ENCODE peak calls at places on chromosomes 7 and 10, in four cellular contexts. P, G, W and N are unnamed samples.

GRCh38 chr10:90602815-90603600 is 254.8 kb downstream of the HTR7 start:
- DNase-seq in P (no peak), G (no peak), W (no peak), N (peak; percentile 25)

GRCh38 chr7:148567524-148567923 is 23.0 kb upstream of the C7orf33 start:
- DNase-seq in P (no peak), G (no peak), W (no peak), N (peak; percentile 59)

GRCh38 chr7:140655511-140656408 is 15.1 kb upstream of the DENND2A start:
- DNase-seq in P (no peak), G (no peak), W (no peak), N (no peak)

GRCh38 chr7:156640949-156641485 is 443 bp downstream of the RNF32 start:
- DNase-seq in P (peak; percentile 57), G (no peak), W (no peak), N (peak; percentile 62)

GRCh38 chr7:47191876-47192291 is 390.0 kb downstream of the TNS3 start:
- DNase-seq in P (no peak), G (no peak), W (no peak), N (no peak)

GRCh38 chr10:96073722-96074121 is 30.3 kb downstream of the CCNJ start:
- DNase-seq in P (peak; percentile 85), G (no peak), W (no peak), N (no peak)

GRCh38 chr7:291302-292092 is 1.5 kb downstream of the FOXL3 start:
- DNase-seq in P (no peak), G (no peak), W (no peak), N (no peak)

GRCh38 chr7:43756368-43757072 is 2.0 kb upstream of the BLVRA start:
- DNase-seq in P (peak; percentile 85), G (no peak), W (no peak), N (no peak)

GRCh38 chr7:322111-322671 is 32.2 kb downstream of the FOXL3 start:
- DNase-seq in P (peak; percentile 3), G (peak; percentile 99), W (peak; percentile 85), N (peak; percentile 52)

GRCh38 chr10:72673280-72673679 is 18.7 kb upstream of the MCU start:
- DNase-seq in P (no peak), G (no peak), W (no peak), N (no peak)

GRCh38 chr7:51175316-51175991 is 141.2 kb downstream of the COBL start:
- DNase-seq in P (no peak), G (no peak), W (peak; percentile 67), N (peak; percentile 57)
- H3K4me2 ChIP-seq in P (no peak overlapping the region), G (peak overlapping the region; percentile 66), W (peak overlapping the region; percentile 38), N (no peak overlapping the region)

GRCh38 chr7:130337410-130337971 is 7.1 kb upstream of the CPA5 start:
- DNase-seq in P (no peak), G (no peak), W (no peak), N (peak; percentile 37)
- H2AK5ac ChIP-seq in P (no peak overlapping the region), G (peak overlapping the region; percentile 33), W (no peak overlapping the region), N (no peak overlapping the region)

DNA sequence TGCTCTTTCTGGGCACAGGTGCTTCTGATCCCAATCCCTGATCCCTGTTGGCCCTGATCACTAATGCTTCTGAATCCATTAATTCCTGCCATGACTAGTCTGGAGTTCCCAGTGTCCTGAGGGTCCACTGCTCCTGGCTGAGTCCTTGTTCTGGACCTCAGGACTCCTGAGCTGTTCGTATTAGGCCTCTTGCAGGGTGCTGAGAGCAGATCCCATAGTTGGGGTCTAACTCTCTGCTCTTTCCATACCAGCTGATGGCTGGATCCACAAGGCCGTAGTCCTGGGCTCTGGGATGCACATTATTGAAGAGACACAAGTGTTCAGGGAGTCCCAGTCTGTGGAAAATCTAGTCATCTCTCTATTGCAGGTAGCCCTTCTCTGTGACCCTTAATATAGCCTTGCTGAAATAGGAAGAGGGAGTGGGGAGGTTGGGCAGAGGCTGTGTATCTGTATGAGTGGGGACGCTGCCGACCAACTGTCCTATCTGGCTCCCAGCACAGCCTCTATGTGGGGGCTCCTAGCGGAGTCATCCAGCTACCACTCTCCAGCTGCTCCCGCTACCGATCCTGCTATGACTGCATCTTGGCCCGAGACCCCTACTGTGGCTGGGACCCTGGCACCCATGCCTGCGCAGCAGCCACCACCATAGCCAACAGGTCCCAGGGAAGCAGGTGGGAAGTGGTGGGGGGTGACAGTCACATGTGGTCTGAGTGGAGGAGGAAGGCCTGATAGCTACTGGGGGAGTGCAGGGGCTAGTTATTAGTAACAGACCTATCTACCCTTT is 6.8 kb downstream of the MRPL43 start:
- DNase-seq in P (no peak), G (peak; percentile 22), W (no peak), N (no peak)
- H4K5ac ChIP-seq in P (no peak overlapping the region), G (no peak overlapping the region), W (no peak overlapping the region), N (no peak overlapping the region)

GRCh38 chr10:57996536-57996935 is 271.2 kb downstream of the IPMK start:
- DNase-seq in P (no peak), G (no peak), W (no peak), N (no peak)

GRCh38 chr10:57992321-57993077 is 275.2 kb downstream of the IPMK start:
- DNase-seq in P (peak; percentile 19), G (no peak), W (no peak), N (peak; percentile 50)

GRCh38 chr10:57988964-57989363 is 278.7 kb downstream of the IPMK start:
- DNase-seq in P (no peak), G (no peak), W (no peak), N (no peak)

GRCh38 chr10:57993302-57993701 is 274.4 kb downstream of the IPMK start:
- DNase-seq in P (no peak), G (no peak), W (no peak), N (peak; percentile 14)
- H3K4me2 ChIP-seq in P (no peak overlapping the region), G (no peak overlapping the region), W (no peak overlapping the region), N (no peak overlapping the region)

GRCh38 chr10:97425964-97426775 is at the start of gene PGAM1:
- DNase-seq in P (peak; percentile 95), G (peak; percentile 96), W (peak; percentile 97), N (peak; percentile 97)
- H2AK5ac ChIP-seq in P (peak within 1 kb of the TSS; percentile 91), G (peak within 1 kb of the TSS; percentile 91), W (no peak within 1 kb of the TSS), N (peak within 1 kb of the TSS; percentile 92)

DNA sequence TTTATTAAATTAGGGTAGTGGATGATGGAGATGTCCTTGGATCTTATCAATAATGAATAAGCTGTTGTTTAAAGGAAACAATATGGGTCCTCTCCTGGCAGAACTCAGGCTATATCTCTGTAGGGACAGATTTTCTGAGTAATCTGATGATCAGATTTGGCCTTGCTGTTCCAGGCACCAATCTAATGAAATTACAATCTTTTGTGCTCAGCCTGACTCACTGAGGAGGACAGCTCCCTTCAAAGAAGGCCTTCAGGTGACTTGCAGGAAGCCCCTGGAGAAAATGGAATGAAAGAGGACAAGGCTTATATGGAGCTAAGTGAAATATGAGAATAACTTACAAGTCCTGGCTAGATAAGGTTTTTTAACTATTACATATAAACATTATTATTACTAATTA is 486.4 kb upstream of the SORCS1 start:
- DNase-seq in P (no peak), G (no peak), W (no peak), N (no peak)
- H4K5ac ChIP-seq in P (no peak overlapping the region), G (no peak overlapping the region), W (no peak overlapping the region), N (no peak overlapping the region)

GRCh38 chr7:121544199-121544598 is 148.1 kb upstream of the FAM3C start:
- DNase-seq in P (no peak), G (no peak), W (no peak), N (no peak)
- H3K4me2 ChIP-seq in P (no peak overlapping the region), G (no peak overlapping the region), W (no peak overlapping the region), N (no peak overlapping the region)

GRCh38 chr10:103492655-103493261 is 747 bp upstream of the NEURL1 start:
- DNase-seq in P (no peak), G (no peak), W (no peak), N (no peak)

GRCh38 chr10:103493911-103494877 is 689 bp downstream of the NEURL1 start:
- DNase-seq in P (no peak), G (peak; percentile 65), W (no peak), N (no peak)

GRCh38 chr10:103490986-103491314 is 2.6 kb upstream of the NEURL1 start:
- DNase-seq in P (no peak), G (no peak), W (no peak), N (no peak)

GRCh38 chr10:103493362-103493871 is at the start of gene NEURL1:
- DNase-seq in P (no peak), G (peak; percentile 73), W (peak; percentile 62), N (peak; percentile 58)

GRCh38 chr10:103491729-103492364 is 1.7 kb upstream of the NEURL1 start:
- DNase-seq in P (peak; percentile 98), G (no peak), W (no peak), N (peak; percentile 84)
- H2AK5ac ChIP-seq in P (peak overlapping the region; percentile 21), G (no peak overlapping the region), W (no peak overlapping the region), N (no peak overlapping the region)